ENCODE peak calls at places on chromosomes 3 and 15, in six cellular contexts. One of them, this sample, is unnamed.

GRCh38 chr3:178022599-178022998 is 513.6 kb upstream of the KCNMB2 start:
- DNase-seq in fibroblast of lung: no peak
- DNase-seq in thoracic aorta: no peak
- DNase-seq in testis: no peak
- DNase-seq in OCI-LY7: no peak
- DNase-seq in esophagus muscularis mucosa: no peak
- DNase-seq in this sample: no peak

GRCh38 chr15:66498501-66499386 is 1.2 kb upstream of the SNAPC5 start:
- DNase-seq in fibroblast of lung: peak; percentile 70
- DNase-seq in thoracic aorta: no peak
- DNase-seq in testis: peak; percentile 8
- DNase-seq in OCI-LY7: peak; percentile 60
- DNase-seq in esophagus muscularis mucosa: no peak
- DNase-seq in this sample: peak; percentile 26

GRCh38 chr3:17846466-17846865 is 104.0 kb upstream of the TBC1D5 start:
- DNase-seq in fibroblast of lung: no peak
- DNase-seq in thoracic aorta: no peak
- DNase-seq in testis: no peak
- DNase-seq in OCI-LY7: no peak
- DNase-seq in esophagus muscularis mucosa: no peak
- DNase-seq in this sample: no peak

GRCh38 chr3:48236531-48236930 is 4.4 kb upstream of the ZNF589 start:
- DNase-seq in fibroblast of lung: no peak
- DNase-seq in thoracic aorta: no peak
- DNase-seq in testis: peak; percentile 39
- DNase-seq in OCI-LY7: no peak
- DNase-seq in esophagus muscularis mucosa: no peak
- DNase-seq in this sample: no peak

GRCh38 chr15:76309561-76310330 is 1.5 kb downstream of the ETFA start:
- DNase-seq in fibroblast of lung: no peak
- DNase-seq in thoracic aorta: no peak
- DNase-seq in testis: no peak
- DNase-seq in OCI-LY7: no peak
- DNase-seq in esophagus muscularis mucosa: no peak
- DNase-seq in this sample: no peak

GRCh38 chr3:55191911-55192787 is 264.3 kb upstream of the LRTM1 start:
- DNase-seq in fibroblast of lung: peak; percentile 93
- DNase-seq in thoracic aorta: no peak
- DNase-seq in testis: no peak
- DNase-seq in OCI-LY7: no peak
- DNase-seq in esophagus muscularis mucosa: no peak
- DNase-seq in this sample: no peak

GRCh38 chr3:113058188-113058587 is 67.4 kb downstream of the GTPBP8 start:
- DNase-seq in fibroblast of lung: no peak
- DNase-seq in thoracic aorta: no peak
- DNase-seq in testis: no peak
- DNase-seq in OCI-LY7: no peak
- DNase-seq in esophagus muscularis mucosa: no peak
- DNase-seq in this sample: no peak

GRCh38 chr3:90091557-90091956 is 984.1 kb downstream of the EPHA3 start:
- DNase-seq in fibroblast of lung: peak; percentile 87
- DNase-seq in thoracic aorta: no peak
- DNase-seq in testis: peak; percentile 29
- DNase-seq in OCI-LY7: peak; percentile 11
- DNase-seq in esophagus muscularis mucosa: no peak
- DNase-seq in this sample: peak; percentile 68

GRCh38 chr3:48367201-48367600 is 4.8 kb upstream of the FBXW12 start:
- DNase-seq in fibroblast of lung: no peak
- DNase-seq in thoracic aorta: no peak
- DNase-seq in testis: no peak
- DNase-seq in OCI-LY7: no peak
- DNase-seq in esophagus muscularis mucosa: no peak
- DNase-seq in this sample: no peak

GRCh38 chr3:144677118-144677517 is 705.5 kb downstream of the DIPK2A start:
- DNase-seq in fibroblast of lung: no peak
- DNase-seq in thoracic aorta: no peak
- DNase-seq in testis: no peak
- DNase-seq in OCI-LY7: no peak
- DNase-seq in esophagus muscularis mucosa: no peak
- DNase-seq in this sample: peak; percentile 21

GRCh38 chr15:58438956-58439355 is 7.2 kb downstream of the LIPC start:
- DNase-seq in fibroblast of lung: peak; percentile 69
- DNase-seq in thoracic aorta: no peak
- DNase-seq in testis: no peak
- DNase-seq in OCI-LY7: peak; percentile 46
- DNase-seq in esophagus muscularis mucosa: no peak
- DNase-seq in this sample: peak; percentile 66

GRCh38 chr3:53151870-53152269 is 9.1 kb upstream of the PRKCD start:
- DNase-seq in fibroblast of lung: no peak
- DNase-seq in thoracic aorta: no peak
- DNase-seq in testis: no peak
- DNase-seq in OCI-LY7: no peak
- DNase-seq in esophagus muscularis mucosa: no peak
- DNase-seq in this sample: no peak

GRCh38 chr15:92832992-92833438 is 67.1 kb upstream of the CHD2 start:
- DNase-seq in fibroblast of lung: no peak
- DNase-seq in thoracic aorta: no peak
- DNase-seq in testis: no peak
- DNase-seq in OCI-LY7: peak; percentile 65
- DNase-seq in esophagus muscularis mucosa: no peak
- DNase-seq in this sample: no peak

GRCh38 chr15:64341961-64342360 is 14.0 kb downstream of the CSNK1G1 start:
- DNase-seq in fibroblast of lung: no peak
- DNase-seq in thoracic aorta: no peak
- DNase-seq in testis: no peak
- DNase-seq in OCI-LY7: no peak
- DNase-seq in esophagus muscularis mucosa: no peak
- DNase-seq in this sample: no peak

GRCh38 chr3:49415931-49416601 is 3.8 kb downstream of the TCTA start:
- DNase-seq in fibroblast of lung: no peak
- DNase-seq in thoracic aorta: no peak
- DNase-seq in testis: no peak
- DNase-seq in OCI-LY7: peak; percentile 89
- DNase-seq in esophagus muscularis mucosa: no peak
- DNase-seq in this sample: no peak

GRCh38 chr15:67049351-67050044 is 15.9 kb upstream of the SMAD3 start:
- DNase-seq in fibroblast of lung: no peak
- DNase-seq in thoracic aorta: no peak
- DNase-seq in testis: no peak
- DNase-seq in OCI-LY7: no peak
- DNase-seq in esophagus muscularis mucosa: no peak
- DNase-seq in this sample: no peak

GRCh38 chr15:56839099-56839498 is 79.3 kb upstream of the TCF12 start:
- DNase-seq in fibroblast of lung: no peak
- DNase-seq in thoracic aorta: no peak
- DNase-seq in testis: no peak
- DNase-seq in OCI-LY7: no peak
- DNase-seq in esophagus muscularis mucosa: no peak
- DNase-seq in this sample: no peak

GRCh38 chr3:57972421-57973111 is 35.7 kb upstream of the FLNB start:
- DNase-seq in fibroblast of lung: no peak
- DNase-seq in thoracic aorta: no peak
- DNase-seq in testis: no peak
- DNase-seq in OCI-LY7: peak; percentile 26
- DNase-seq in esophagus muscularis mucosa: no peak
- DNase-seq in this sample: no peak

GRCh38 chr3:127799476-127800222 is 22.7 kb downstream of the MGLL start:
- DNase-seq in fibroblast of lung: peak; percentile 76
- DNase-seq in thoracic aorta: no peak
- DNase-seq in testis: no peak
- DNase-seq in OCI-LY7: no peak
- DNase-seq in esophagus muscularis mucosa: no peak
- DNase-seq in this sample: no peak

GRCh38 chr3:37310666-37311050 is 136.3 kb upstream of the LRRFIP2 start:
- DNase-seq in fibroblast of lung: peak; percentile 79
- DNase-seq in thoracic aorta: no peak
- DNase-seq in testis: no peak
- DNase-seq in OCI-LY7: no peak
- DNase-seq in esophagus muscularis mucosa: no peak
- DNase-seq in this sample: no peak

DNA sequence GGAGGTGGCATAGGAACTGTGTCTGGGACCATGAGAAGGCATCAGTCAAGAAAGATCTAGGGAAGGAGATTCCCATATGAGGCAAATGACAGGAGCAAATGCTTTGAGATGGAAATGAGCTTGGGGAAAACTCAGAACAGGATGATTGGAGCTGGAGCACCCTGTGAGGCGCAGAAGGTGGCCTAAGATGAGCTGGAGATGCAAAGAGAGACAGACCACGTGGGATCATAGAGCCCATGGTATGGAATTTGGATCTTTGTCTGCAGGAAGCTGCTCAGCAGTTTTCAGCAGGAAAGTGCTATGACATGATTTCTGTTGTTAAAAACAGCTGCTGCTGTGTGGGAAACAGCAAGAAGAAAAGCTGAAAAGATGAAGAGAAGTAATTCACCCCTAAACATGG is 310.6 kb downstream of the MAGI1 start:
- DNase-seq in fibroblast of lung: no peak
- DNase-seq in thoracic aorta: no peak
- DNase-seq in testis: no peak
- DNase-seq in OCI-LY7: no peak
- DNase-seq in esophagus muscularis mucosa: no peak
- DNase-seq in this sample: no peak
- H3K4me1 ChIP-seq in fibroblast of lung: peaks cover 4% of the 10 kb centered on the region
- H3K4me1 ChIP-seq in thoracic aorta: peaks cover 27% of the 10 kb centered on the region
- H3K4me1 ChIP-seq in testis: no peaks in the 10 kb centered on the region
- H3K4me1 ChIP-seq in OCI-LY7: no peaks in the 10 kb centered on the region
- H3K4me1 ChIP-seq in esophagus muscularis mucosa: peaks cover 31% of the 10 kb centered on the region
- H3K4me1 ChIP-seq in this sample: no peaks in the 10 kb centered on the region

GRCh38 chr3:5192568-5193319 is 5.2 kb downstream of the EDEM1 start:
- DNase-seq in fibroblast of lung: no peak
- DNase-seq in thoracic aorta: no peak
- DNase-seq in testis: no peak
- DNase-seq in OCI-LY7: no peak
- DNase-seq in esophagus muscularis mucosa: no peak
- DNase-seq in this sample: no peak

GRCh38 chr3:5188419-5189405 is 1.2 kb downstream of the EDEM1 start:
- DNase-seq in fibroblast of lung: peak; percentile 35
- DNase-seq in thoracic aorta: no peak
- DNase-seq in testis: peak; percentile 33
- DNase-seq in OCI-LY7: peak; percentile 71
- DNase-seq in esophagus muscularis mucosa: no peak
- DNase-seq in this sample: peak; percentile 67

GRCh38 chr3:5187920-5188418 is 462 bp downstream of the EDEM1 start:
- DNase-seq in fibroblast of lung: peak; percentile 29
- DNase-seq in thoracic aorta: no peak
- DNase-seq in testis: peak; percentile 35
- DNase-seq in OCI-LY7: no peak
- DNase-seq in esophagus muscularis mucosa: no peak
- DNase-seq in this sample: peak; percentile 43

GRCh38 chr3:5191555-5192304 is 4.2 kb downstream of the EDEM1 start:
- DNase-seq in fibroblast of lung: no peak
- DNase-seq in thoracic aorta: no peak
- DNase-seq in testis: no peak
- DNase-seq in OCI-LY7: peak; percentile 63
- DNase-seq in esophagus muscularis mucosa: no peak
- DNase-seq in this sample: no peak

GRCh38 chr3:5190147-5190791 is 2.8 kb downstream of the EDEM1 start:
- DNase-seq in fibroblast of lung: no peak
- DNase-seq in thoracic aorta: no peak
- DNase-seq in testis: no peak
- DNase-seq in OCI-LY7: peak; percentile 54
- DNase-seq in esophagus muscularis mucosa: no peak
- DNase-seq in this sample: no peak
- H3K4me1 ChIP-seq in fibroblast of lung: peaks cover 4% of the 10 kb centered on the region
- H3K4me1 ChIP-seq in thoracic aorta: peaks cover 34% of the 10 kb centered on the region
- H3K4me1 ChIP-seq in testis: peaks cover 13% of the 10 kb centered on the region
- H3K4me1 ChIP-seq in OCI-LY7: peaks cover 53% of the 10 kb centered on the region
- H3K4me1 ChIP-seq in esophagus muscularis mucosa: peaks cover 52% of the 10 kb centered on the region
- H3K4me1 ChIP-seq in this sample: peaks cover 10% of the 10 kb centered on the region

GRCh38 chr3:88030200-88030599 is 28.6 kb downstream of the CGGBP1 start:
- DNase-seq in fibroblast of lung: peak; percentile 11
- DNase-seq in thoracic aorta: no peak
- DNase-seq in testis: no peak
- DNase-seq in OCI-LY7: no peak
- DNase-seq in esophagus muscularis mucosa: no peak
- DNase-seq in this sample: no peak

DNA sequence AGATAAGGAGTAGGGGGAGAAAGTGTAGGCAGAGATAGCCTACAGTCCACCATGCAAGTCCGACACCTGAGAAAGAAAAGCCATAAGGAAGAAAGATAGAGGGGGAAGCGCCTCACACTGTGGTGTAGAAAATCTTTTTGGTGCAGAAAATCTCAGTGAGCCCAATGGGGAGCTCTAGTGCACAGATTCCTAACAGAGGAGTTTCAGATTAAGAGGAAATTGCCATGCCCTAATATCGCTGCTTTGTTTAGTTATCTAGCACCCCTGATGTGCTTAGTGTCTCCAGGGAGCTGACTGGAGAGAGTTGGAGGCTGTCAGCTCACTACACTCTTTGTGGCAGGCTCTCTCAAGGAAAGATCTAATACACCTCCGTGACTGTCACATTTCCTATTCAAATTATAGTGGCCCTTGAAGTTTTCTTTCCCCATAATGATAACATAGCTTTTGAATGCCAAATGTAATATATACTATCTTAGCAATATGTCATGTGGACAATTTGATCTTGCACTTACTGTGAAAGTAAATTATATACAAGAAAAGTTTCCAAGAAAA is 33.7 kb downstream of the CGGBP1 start:
- DNase-seq in fibroblast of lung: no peak
- DNase-seq in thoracic aorta: no peak
- DNase-seq in testis: no peak
- DNase-seq in OCI-LY7: no peak
- DNase-seq in esophagus muscularis mucosa: no peak
- DNase-seq in this sample: no peak
- H3K4me1 ChIP-seq in fibroblast of lung: no peaks in the 10 kb centered on the region
- H3K4me1 ChIP-seq in thoracic aorta: no peaks in the 10 kb centered on the region
- H3K4me1 ChIP-seq in testis: no peaks in the 10 kb centered on the region
- H3K4me1 ChIP-seq in OCI-LY7: no peaks in the 10 kb centered on the region
- H3K4me1 ChIP-seq in esophagus muscularis mucosa: no peaks in the 10 kb centered on the region
- H3K4me1 ChIP-seq in this sample: no peaks in the 10 kb centered on the region

GRCh38 chr15:59968314-59968713 is 35.8 kb upstream of the FOXB1 start:
- DNase-seq in fibroblast of lung: no peak
- DNase-seq in thoracic aorta: no peak
- DNase-seq in testis: no peak
- DNase-seq in OCI-LY7: no peak
- DNase-seq in esophagus muscularis mucosa: no peak
- DNase-seq in this sample: no peak

GRCh38 chr15:59976480-59976879 is 27.6 kb upstream of the FOXB1 start:
- DNase-seq in fibroblast of lung: no peak
- DNase-seq in thoracic aorta: no peak
- DNase-seq in testis: no peak
- DNase-seq in OCI-LY7: peak; percentile 69
- DNase-seq in esophagus muscularis mucosa: no peak
- DNase-seq in this sample: no peak

GRCh38 chr15:59966262-59966661 is 37.8 kb upstream of the FOXB1 start:
- DNase-seq in fibroblast of lung: no peak
- DNase-seq in thoracic aorta: no peak
- DNase-seq in testis: no peak
- DNase-seq in OCI-LY7: no peak
- DNase-seq in esophagus muscularis mucosa: no peak
- DNase-seq in this sample: no peak

DNA sequence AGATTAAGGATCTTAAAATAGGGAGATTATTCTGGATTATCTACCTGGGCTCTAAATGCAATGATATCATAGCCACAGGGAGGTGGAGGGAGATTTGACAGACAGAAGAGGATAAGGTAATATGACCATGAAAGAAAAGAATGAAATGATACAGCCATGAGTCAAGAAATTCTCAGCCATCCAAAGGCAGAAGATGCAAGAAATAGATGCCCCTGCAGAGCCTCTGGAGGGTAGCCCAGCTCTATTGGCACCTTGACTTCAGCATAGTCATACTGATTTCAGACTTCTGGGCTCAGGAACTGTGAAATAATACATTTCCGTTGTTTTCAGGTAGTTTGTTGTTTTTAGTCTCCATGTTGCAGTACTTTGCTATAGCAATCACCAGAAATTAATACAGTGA is 31.9 kb upstream of the FOXB1 start:
- DNase-seq in fibroblast of lung: no peak
- DNase-seq in thoracic aorta: no peak
- DNase-seq in testis: no peak
- DNase-seq in OCI-LY7: no peak
- DNase-seq in esophagus muscularis mucosa: no peak
- DNase-seq in this sample: no peak
- H3K4me1 ChIP-seq in fibroblast of lung: no peaks in the 10 kb centered on the region
- H3K4me1 ChIP-seq in thoracic aorta: no peaks in the 10 kb centered on the region
- H3K4me1 ChIP-seq in testis: no peaks in the 10 kb centered on the region
- H3K4me1 ChIP-seq in OCI-LY7: peaks cover 11% of the 10 kb centered on the region
- H3K4me1 ChIP-seq in esophagus muscularis mucosa: no peaks in the 10 kb centered on the region
- H3K4me1 ChIP-seq in this sample: no peaks in the 10 kb centered on the region